ENCODE peak calls at places on chromosome 14, in five cellular contexts. O is left ventricle myocardium inferior; G is LoVo; R is cardiac muscle cell; W is stimulated activated CD4-positive, alpha-beta T cell treated with anti-CD3 and anti-CD28 coated beads, Interleukin-1b, Interleukin-23, amount 100 ng/mL, for 4 hours. X is an unnamed sample.

GRCh38 chr14:106378191-106378590 is 851.8 kb downstream of the TMEM121 start:
- DNase-seq in O (no peak), G (no peak), R (no peak), W (peak; percentile 18), X (no peak)

GRCh38 chr14:105863296-105864108 is 337.1 kb downstream of the TMEM121 start:
- DNase-seq in O (peak; percentile 5), G (no peak), R (no peak), W (no peak), X (no peak)

GRCh38 chr14:73241481-73242165 is 4.3 kb downstream of the PAPLN start:
- DNase-seq in O (no peak), G (no peak), R (no peak), W (no peak), X (no peak)

GRCh38 chr14:73789996-73790581 is 61.5 kb upstream of the PTGR2 start:
- DNase-seq in O (peak; percentile 63), G (no peak), R (no peak), W (no peak), X (peak; percentile 93)

GRCh38 chr14:20956376-20956976 is 1.2 kb downstream of the RNASE2 start:
- DNase-seq in O (no peak), G (no peak), R (no peak), W (no peak), X (no peak)

GRCh38 chr14:90053044-90053443 is 8.8 kb upstream of the KCNK13 start:
- DNase-seq in O (no peak), G (no peak), R (no peak), W (no peak), X (no peak)

GRCh38 chr14:70888681-70889175 is 18.5 kb upstream of the PCNX1 start:
- DNase-seq in O (no peak), G (no peak), R (no peak), W (no peak), X (peak; percentile 75)

GRCh38 chr14:28831126-28831525 is 64.5 kb downstream of the FOXG1 start:
- DNase-seq in O (no peak), G (no peak), R (no peak), W (no peak), X (no peak)

GRCh38 chr14:61911534-61911933 is 149.3 kb downstream of the SNAPC1 start:
- DNase-seq in O (no peak), G (no peak), R (no peak), W (no peak), X (no peak)

GRCh38 chr14:87254331-87254730 is 738.7 kb downstream of the GALC start:
- DNase-seq in O (no peak), G (no peak), R (no peak), W (no peak), X (no peak)

GRCh38 chr14:33198684-33199083 is 260.0 kb downstream of the NPAS3 start:
- DNase-seq in O (no peak), G (no peak), R (no peak), W (no peak), X (no peak)

GRCh38 chr14:104972301-104973211 is 5.6 kb downstream of the AHNAK2 start:
- DNase-seq in O (peak; percentile 17), G (peak; percentile 92), R (no peak), W (no peak), X (no peak)

GRCh38 chr14:99575043-99576023 is 28.7 kb downstream of the CCDC85C start:
- DNase-seq in O (peak; percentile 39), G (peak; percentile 92), R (peak; percentile 47), W (no peak), X (no peak)

GRCh38 chr14:78863143-78863542 is 693.0 kb downstream of the NRXN3 start:
- DNase-seq in O (no peak), G (peak; percentile 48), R (peak; percentile 81), W (no peak), X (peak; percentile 0)

GRCh38 chr14:105146976-105147700 is 21.4 kb downstream of the JAG2 start:
- DNase-seq in O (peak; percentile 12), G (no peak), R (no peak), W (no peak), X (no peak)

GRCh38 chr14:68268197-68268596 is 448.6 kb downstream of the RAD51B start:
- DNase-seq in O (no peak), G (no peak), R (no peak), W (no peak), X (no peak)

GRCh38 chr14:41986726-41987125 is 380.1 kb downstream of the LRFN5 start:
- DNase-seq in O (no peak), G (peak; percentile 11), R (no peak), W (no peak), X (no peak)

GRCh38 chr14:56189306-56189705 is 71.1 kb downstream of the PELI2 start:
- DNase-seq in O (no peak), G (no peak), R (no peak), W (no peak), X (peak; percentile 37)

GRCh38 chr14:100618763-100619320 is 31.6 kb upstream of the BEGAIN start:
- DNase-seq in O (no peak), G (no peak), R (no peak), W (no peak), X (no peak)